ENCODE peak calls at places on chromosomes 5 and 9, in nine cellular contexts. One of them, this sample, is unnamed.

GRCh38 chr9:81685763-81686613 is 3.4 kb downstream of the TLE1 start:
- DNase-seq in tibial artery: no peak
- DNase-seq in AG10803: peak
- DNase-seq in left lung: no peak
- DNase-seq in D341Med: no peak
- DNase-seq in NCI-H1092 treated with DMSO at 0.1 percent for 48 hours: no peak
- DNase-seq in uterus: no peak
- DNase-seq in HEK293T: no peak
- DNase-seq in fibroblast of mammary gland: peak
- DNase-seq in this sample: no peak

GRCh38 chr9:4787876-4788275 is 4.9 kb upstream of the RCL1 start:
- DNase-seq in D341Med: no peak
- DNase-seq in NCI-H1092 treated with DMSO at 0.1 percent for 48 hours: no peak
- DNase-seq in fibroblast of mammary gland: peak
- DNase-seq in tibial artery: no peak
- DNase-seq in left lung: no peak
- DNase-seq in uterus: no peak
- DNase-seq in AG10803: no peak
- DNase-seq in HEK293T: no peak
- DNase-seq in this sample: no peak

GRCh38 chr9:120761011-120761410 is 32.2 kb downstream of the FBXW2 start:
- DNase-seq in tibial artery: no peak
- DNase-seq in left lung: no peak
- DNase-seq in D341Med: no peak
- DNase-seq in NCI-H1092 treated with DMSO at 0.1 percent for 48 hours: no peak
- DNase-seq in HEK293T: no peak
- DNase-seq in uterus: no peak
- DNase-seq in fibroblast of mammary gland: no peak
- DNase-seq in AG10803: no peak
- DNase-seq in this sample: no peak

GRCh38 chr9:132156256-132156655 is 5.6 kb upstream of the NTNG2 start:
- DNase-seq in AG10803: no peak
- DNase-seq in NCI-H1092 treated with DMSO at 0.1 percent for 48 hours: no peak
- DNase-seq in D341Med: no peak
- DNase-seq in left lung: no peak
- DNase-seq in uterus: no peak
- DNase-seq in fibroblast of mammary gland: no peak
- DNase-seq in tibial artery: no peak
- DNase-seq in HEK293T: no peak
- DNase-seq in this sample: no peak

GRCh38 chr5:146447734-146448380 is 724 bp downstream of the TCERG1 start:
- DNase-seq in NCI-H1092 treated with DMSO at 0.1 percent for 48 hours: peak
- DNase-seq in AG10803: peak
- DNase-seq in uterus: no peak
- DNase-seq in fibroblast of mammary gland: peak
- DNase-seq in HEK293T: no peak
- DNase-seq in left lung: peak
- DNase-seq in tibial artery: no peak
- DNase-seq in D341Med: no peak
- DNase-seq in this sample: no peak

GRCh38 chr9:70257991-70258691 is 637 bp upstream of the SMC5 start:
- DNase-seq in uterus: no peak
- DNase-seq in AG10803: peak
- DNase-seq in NCI-H1092 treated with DMSO at 0.1 percent for 48 hours: peak
- DNase-seq in HEK293T: peak
- DNase-seq in left lung: peak
- DNase-seq in D341Med: peak
- DNase-seq in fibroblast of mammary gland: peak
- DNase-seq in tibial artery: peak
- DNase-seq in this sample: peak

GRCh38 chr5:107456281-107456715 is 214.4 kb downstream of the EFNA5 start:
- DNase-seq in uterus: no peak
- DNase-seq in NCI-H1092 treated with DMSO at 0.1 percent for 48 hours: no peak
- DNase-seq in AG10803: no peak
- DNase-seq in HEK293T: no peak
- DNase-seq in tibial artery: no peak
- DNase-seq in left lung: no peak
- DNase-seq in fibroblast of mammary gland: no peak
- DNase-seq in D341Med: no peak
- DNase-seq in this sample: no peak

GRCh38 chr5:75053286-75054109 is 1.1 kb upstream of the GCNT4 start:
- DNase-seq in NCI-H1092 treated with DMSO at 0.1 percent for 48 hours: peak
- DNase-seq in tibial artery: peak
- DNase-seq in D341Med: peak
- DNase-seq in AG10803: peak
- DNase-seq in fibroblast of mammary gland: peak
- DNase-seq in HEK293T: peak
- DNase-seq in left lung: peak
- DNase-seq in uterus: peak
- DNase-seq in this sample: peak

GRCh38 chr9:114953917-114954316 is 23.5 kb upstream of the TNFSF8 start:
- DNase-seq in tibial artery: peak
- DNase-seq in left lung: no peak
- DNase-seq in fibroblast of mammary gland: peak
- DNase-seq in D341Med: no peak
- DNase-seq in uterus: no peak
- DNase-seq in NCI-H1092 treated with DMSO at 0.1 percent for 48 hours: no peak
- DNase-seq in HEK293T: no peak
- DNase-seq in AG10803: peak
- DNase-seq in this sample: no peak

GRCh38 chr5:151597749-151598148 is 6.6 kb upstream of the FAT2 start:
- DNase-seq in D341Med: no peak
- DNase-seq in NCI-H1092 treated with DMSO at 0.1 percent for 48 hours: no peak
- DNase-seq in AG10803: no peak
- DNase-seq in tibial artery: no peak
- DNase-seq in fibroblast of mammary gland: no peak
- DNase-seq in HEK293T: no peak
- DNase-seq in left lung: no peak
- DNase-seq in uterus: no peak
- DNase-seq in this sample: no peak

GRCh38 chr9:113634597-113635515 is 171.3 kb downstream of the RGS3 start:
- DNase-seq in tibial artery: peak
- DNase-seq in fibroblast of mammary gland: no peak
- DNase-seq in D341Med: no peak
- DNase-seq in uterus: no peak
- DNase-seq in HEK293T: no peak
- DNase-seq in AG10803: no peak
- DNase-seq in left lung: peak
- DNase-seq in NCI-H1092 treated with DMSO at 0.1 percent for 48 hours: no peak
- DNase-seq in this sample: no peak

GRCh38 chr9:107706706-107707105 is 217.1 kb upstream of the KLF4 start:
- DNase-seq in left lung: no peak
- DNase-seq in D341Med: no peak
- DNase-seq in HEK293T: no peak
- DNase-seq in AG10803: no peak
- DNase-seq in tibial artery: no peak
- DNase-seq in uterus: no peak
- DNase-seq in fibroblast of mammary gland: no peak
- DNase-seq in NCI-H1092 treated with DMSO at 0.1 percent for 48 hours: no peak
- DNase-seq in this sample: no peak

GRCh38 chr5:158485604-158486081 is 614.1 kb downstream of the EBF1 start:
- DNase-seq in HEK293T: no peak
- DNase-seq in left lung: peak
- DNase-seq in tibial artery: peak
- DNase-seq in NCI-H1092 treated with DMSO at 0.1 percent for 48 hours: no peak
- DNase-seq in fibroblast of mammary gland: peak
- DNase-seq in AG10803: peak
- DNase-seq in uterus: peak
- DNase-seq in D341Med: peak
- DNase-seq in this sample: no peak

GRCh38 chr9:125538092-125538473 is 168.9 kb downstream of the MAPKAP1 start:
- DNase-seq in D341Med: no peak
- DNase-seq in AG10803: peak
- DNase-seq in tibial artery: no peak
- DNase-seq in NCI-H1092 treated with DMSO at 0.1 percent for 48 hours: peak
- DNase-seq in HEK293T: no peak
- DNase-seq in left lung: no peak
- DNase-seq in uterus: no peak
- DNase-seq in fibroblast of mammary gland: peak
- DNase-seq in this sample: no peak

GRCh38 chr5:36722913-36723312 is 116.5 kb downstream of the SLC1A3 start:
- DNase-seq in HEK293T: no peak
- DNase-seq in left lung: no peak
- DNase-seq in AG10803: peak
- DNase-seq in uterus: no peak
- DNase-seq in fibroblast of mammary gland: peak
- DNase-seq in D341Med: no peak
- DNase-seq in NCI-H1092 treated with DMSO at 0.1 percent for 48 hours: no peak
- DNase-seq in tibial artery: no peak
- DNase-seq in this sample: no peak

GRCh38 chr5:55620009-55620770 is 85.4 kb upstream of the PLPP1 start:
- DNase-seq in AG10803: no peak
- DNase-seq in D341Med: no peak
- DNase-seq in NCI-H1092 treated with DMSO at 0.1 percent for 48 hours: no peak
- DNase-seq in HEK293T: no peak
- DNase-seq in uterus: no peak
- DNase-seq in fibroblast of mammary gland: no peak
- DNase-seq in left lung: no peak
- DNase-seq in tibial artery: no peak
- DNase-seq in this sample: no peak

GRCh38 chr9:116792271-116792670 is 105.2 kb downstream of the TRIM32 start:
- DNase-seq in HEK293T: no peak
- DNase-seq in left lung: no peak
- DNase-seq in D341Med: no peak
- DNase-seq in fibroblast of mammary gland: no peak
- DNase-seq in AG10803: no peak
- DNase-seq in tibial artery: no peak
- DNase-seq in uterus: no peak
- DNase-seq in NCI-H1092 treated with DMSO at 0.1 percent for 48 hours: no peak
- DNase-seq in this sample: no peak

GRCh38 chr9:37152365-37152764 is 32.0 kb downstream of the ZCCHC7 start:
- DNase-seq in AG10803: no peak
- DNase-seq in left lung: no peak
- DNase-seq in fibroblast of mammary gland: no peak
- DNase-seq in NCI-H1092 treated with DMSO at 0.1 percent for 48 hours: no peak
- DNase-seq in uterus: no peak
- DNase-seq in tibial artery: no peak
- DNase-seq in HEK293T: no peak
- DNase-seq in D341Med: no peak
- DNase-seq in this sample: no peak